ENCODE peak calls at places on chromosomes 3 and 15, in four cellular contexts. M is MM.1S, T is hepatocyte, W is GM23248. V is an unnamed sample. For H3K9me2, the result is how much of the 10 kb centered on the place peaks cover.

GRCh38 chr3:106628407-106628806 is 748.8 kb upstream of the CCDC54 start:
- DNase-seq in W (peak), T (peak), M (no peak), V (peak)

GRCh38 chr3:72448375-72448823 is 399.8 kb downstream of the SHQ1 start:
- DNase-seq in T (no peak), W (no peak), M (no peak), V (no peak)

GRCh38 chr3:12611117-12611516 is 52.8 kb downstream of the RAF1 start:
- DNase-seq in T (no peak), W (no peak), M (no peak), V (no peak)

GRCh38 chr3:194276768-194277546 is 74.2 kb downstream of the CPN2 start:
- DNase-seq in W (peak), M (no peak), T (peak), V (no peak)

GRCh38 chr15:57061696-57062095 is 143.3 kb downstream of the TCF12 start:
- DNase-seq in T (no peak), M (no peak), W (peak), V (no peak)

GRCh38 chr15:58632789-58633188 is 116.7 kb downstream of the ADAM10 start:
- DNase-seq in M (no peak), W (no peak), T (no peak), V (no peak)

GRCh38 chr3:53773586-53774368 is 72.4 kb downstream of the CHDH start:
- DNase-seq in T (peak), M (no peak), W (peak), V (no peak)

GRCh38 chr3:23308986-23309625 is 106.0 kb downstream of the UBE2E2 start:
- DNase-seq in T (no peak), W (no peak), M (no peak), V (no peak)

GRCh38 chr3:110733045-110733444 is 338.6 kb upstream of the NECTIN3 start:
- DNase-seq in W (no peak), M (peak), T (no peak), V (no peak)

GRCh38 chr3:194871864-194872668 is 186.4 kb downstream of the FAM43A start:
- DNase-seq in M (no peak), W (peak), T (no peak), V (no peak)

GRCh38 chr3:63450023-63450422 is 171.9 kb downstream of the SYNPR start:
- DNase-seq in T (peak), W (peak), M (no peak), V (no peak)

GRCh38 chr3:178382388-178383061 is 153.7 kb upstream of the KCNMB2 start:
- DNase-seq in W (peak), M (no peak), T (no peak), V (no peak)

DNA sequence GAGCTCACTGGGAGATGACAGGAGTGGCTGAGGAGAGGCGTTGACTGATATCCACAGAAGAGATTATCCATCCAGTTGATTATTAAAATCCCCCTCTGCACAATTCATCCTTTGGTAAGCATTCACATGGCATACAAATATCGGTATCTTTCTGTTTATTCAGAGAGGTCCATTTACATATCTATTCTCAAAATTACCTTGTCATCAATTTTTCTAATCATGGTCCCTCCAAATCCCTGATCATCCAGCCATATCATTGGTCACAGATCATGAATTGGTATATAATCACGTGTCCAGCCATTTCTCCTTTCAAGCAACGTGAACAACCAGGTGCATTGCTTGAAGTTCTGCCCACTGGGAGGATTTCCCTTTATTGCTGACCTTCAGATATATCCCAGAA is 1321.0 kb downstream of the ROBO2 start:
- DNase-seq in M (no peak), W (no peak), T (no peak), V (no peak)
- H3K9me2 ChIP-seq in M (under half), W (under half), T (under half), V (under half)

GRCh38 chr3:16788440-16789057 is 96.2 kb upstream of the PLCL2 start:
- DNase-seq in M (no peak), T (no peak), W (no peak), V (no peak)
- H3K9me2 ChIP-seq in M (under half), T (under half), W (under half), V (under half)

DNA sequence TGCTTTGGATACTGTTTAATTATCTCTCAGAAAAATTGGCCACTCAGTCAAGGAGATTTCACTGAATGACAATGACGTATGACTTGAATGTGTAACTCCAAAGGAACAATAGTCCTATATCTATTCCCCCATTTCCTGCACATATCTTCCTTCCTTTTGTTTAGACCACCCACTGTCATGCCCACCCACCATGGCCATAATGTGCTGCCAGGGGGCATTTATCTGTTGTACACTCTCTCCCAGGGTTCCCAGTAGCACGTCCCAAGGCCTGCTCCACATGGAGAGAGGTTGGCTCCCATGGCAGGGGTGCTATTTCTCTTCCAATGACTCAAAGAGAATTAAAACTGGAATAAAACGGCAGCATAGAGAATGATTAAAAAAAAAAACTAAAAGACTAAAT is 36.8 kb upstream of the CTNNB1 start:
- DNase-seq in W (no peak), T (no peak), M (no peak), V (no peak)
- H3K9me2 ChIP-seq in W (under half), T (under half), M (under half), V (under half)

DNA sequence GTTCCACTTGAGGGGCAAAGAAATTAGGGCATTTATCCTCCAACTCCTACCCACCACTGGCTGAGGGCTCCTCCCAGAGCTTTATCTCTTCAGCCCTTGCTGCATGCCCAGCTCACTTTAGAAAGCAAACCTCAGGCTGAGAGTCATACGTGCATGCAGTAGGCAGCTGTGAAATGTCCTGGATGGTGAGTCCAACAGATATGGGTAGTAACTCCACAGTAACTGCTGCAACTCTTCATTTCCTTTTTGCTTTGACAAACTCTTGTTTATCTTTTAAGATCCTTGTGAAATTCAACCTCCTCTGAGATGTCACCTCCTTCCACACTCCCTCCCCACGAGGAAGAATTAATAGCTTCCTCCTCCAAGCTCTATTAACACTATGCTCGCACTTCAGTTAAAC is 35.9 kb upstream of the CTNNB1 start:
- DNase-seq in M (no peak), T (peak), W (no peak), V (no peak)
- H3K9me2 ChIP-seq in M (under half), T (under half), W (under half), V (under half)

GRCh38 chr3:41162981-41163380 is 36.3 kb upstream of the CTNNB1 start:
- DNase-seq in W (no peak), T (no peak), M (no peak), V (no peak)
- H3K9me2 ChIP-seq in W (under half), T (under half), M (under half), V (under half)

DNA sequence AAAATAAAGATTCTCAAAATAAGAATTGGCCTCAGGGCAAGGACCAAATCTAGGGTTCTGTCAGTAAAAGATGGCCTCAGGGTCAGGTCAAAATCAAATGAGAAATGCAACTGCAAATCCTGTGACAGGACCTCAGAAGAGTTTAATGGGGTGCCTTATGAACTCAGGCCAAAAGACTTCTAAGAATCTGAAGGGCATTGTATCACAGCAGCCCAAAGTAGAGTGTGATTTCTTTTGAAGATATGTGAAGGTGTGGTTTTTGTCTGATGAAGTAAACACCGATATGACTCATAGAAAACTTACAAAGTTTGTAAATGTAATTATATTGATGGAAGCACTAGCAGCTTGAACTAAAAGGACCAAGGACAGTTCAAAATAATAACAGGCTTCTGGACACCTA is 966.1 kb downstream of the AGBL1 start:
- DNase-seq in W (no peak), M (no peak), T (no peak), V (no peak)
- H3K9me2 ChIP-seq in W (under half), M (under half), T (under half), V (under half)

GRCh38 chr3:41164776-41165175 is 34.5 kb upstream of the CTNNB1 start:
- DNase-seq in T (no peak), M (no peak), W (no peak), V (no peak)
- H3K9me2 ChIP-seq in T (under half), M (under half), W (under half), V (under half)

V was measured in OCI-LY7.